ENCODE peak calls at places on chromosomes 2 and 18, in six cellular contexts. M is GM13977; Y is stimulated activated CD4-positive, alpha-beta T cell treated with anti-CD3 and anti-CD28 coated beads, Interleukin-1b, Interleukin-23, amount 100 ng/mL, for 24 hours; B is stimulated activated CD8-positive, alpha-beta memory T cell treated with anti-CD3 and anti-CD28 coated beads, Interleukin-4, amount 100 ng/mL, for 4 hours; Q is hepatocyte; V is cerebellum. S is an unnamed sample.

GRCh38 chr2:139805378-139805777 is 1025.2 kb upstream of the NXPH2 start:
- DNase-seq in M (no peak), Y (no peak), B (no peak), Q (no peak), V (no peak), S (no peak)

GRCh38 chr2:170886391-170886790 is 42.7 kb upstream of the GORASP2 start:
- DNase-seq in M (no peak), Y (no peak), B (no peak), Q (no peak), V (no peak), S (no peak)

GRCh38 chr2:9262671-9263171 is 56.1 kb downstream of the ASAP2 start:
- DNase-seq in M (no peak), Y (no peak), B (no peak), Q (no peak), V (peak), S (no peak)

GRCh38 chr2:8488001-8488738 is 193.7 kb upstream of the ID2 start:
- DNase-seq in M (peak), Y (peak), B (peak), Q (no peak), V (peak), S (peak)

GRCh38 chr18:26436176-26437031 is 111.9 kb downstream of the KCTD1 start:
- DNase-seq in M (no peak), Y (no peak), B (no peak), Q (peak), V (no peak), S (no peak)

GRCh38 chr2:120865656-120866055 is 130.0 kb downstream of the GLI2 start:
- DNase-seq in M (no peak), Y (no peak), B (no peak), Q (no peak), V (no peak), S (no peak)

GRCh38 chr2:25230128-25230527 is 61.7 kb upstream of the POMC start:
- DNase-seq in M (no peak), Y (no peak), B (no peak), Q (no peak), V (peak), S (no peak)

GRCh38 chr2:217270089-217270800 is 410.4 kb upstream of the TNP1 start:
- DNase-seq in M (no peak), Y (no peak), B (no peak), Q (no peak), V (no peak), S (no peak)

GRCh38 chr2:52765735-52766134 is 1001.9 kb upstream of the CHAC2 start:
- DNase-seq in M (no peak), Y (no peak), B (no peak), Q (no peak), V (no peak), S (no peak)

GRCh38 chr18:73136134-73136533 is 268.3 kb upstream of the NETO1 start:
- DNase-seq in M (peak), Y (no peak), B (no peak), Q (peak), V (no peak), S (peak)

GRCh38 chr2:28291811-28292455 is 100.7 kb upstream of the FOSL2 start:
- DNase-seq in M (no peak), Y (no peak), B (no peak), Q (no peak), V (no peak), S (no peak)

GRCh38 chr2:231384970-231385369 is 10.5 kb upstream of the B3GNT7 start:
- DNase-seq in M (no peak), Y (no peak), B (no peak), Q (no peak), V (no peak), S (no peak)

GRCh38 chr2:157363612-157364101 is 38.0 kb upstream of the ERMN start:
- DNase-seq in M (peak), Y (no peak), B (no peak), Q (no peak), V (no peak), S (no peak)

GRCh38 chr2:205850172-205850571 is 167.9 kb downstream of the NRP2 start:
- DNase-seq in M (no peak), Y (no peak), B (no peak), Q (no peak), V (no peak), S (no peak)

GRCh38 chr2:30964334-30964733 is 157.1 kb upstream of the CAPN13 start:
- DNase-seq in M (no peak), Y (no peak), B (no peak), Q (no peak), V (no peak), S (no peak)

GRCh38 chr2:46632349-46632748 is 153.0 kb downstream of the TMEM247 start:
- DNase-seq in M (peak), Y (no peak), B (no peak), Q (peak), V (peak), S (no peak)

S was measured in GM13976.